ENCODE peak calls at places on chromosomes 4 and X, in seven cellular contexts. One of them, this sample, is unnamed.

GRCh38 chr4:54229631-54230478 is 762 bp downstream of the PDGFRA start:
- DNase-seq in glutamatergic neuron: peak
- DNase-seq in uterus: peak
- DNase-seq in body of pancreas: no peak
- DNase-seq in CD4-positive, alpha-beta T cell: no peak
- DNase-seq in fibroblast of villous mesenchyme: peak
- DNase-seq in left lung: peak
- DNase-seq in this sample: no peak

GRCh38 chr4:184485279-184485678 is 10.9 kb upstream of the IRF2 start:
- DNase-seq in body of pancreas: no peak
- DNase-seq in uterus: no peak
- DNase-seq in fibroblast of villous mesenchyme: no peak
- DNase-seq in glutamatergic neuron: no peak
- DNase-seq in left lung: no peak
- DNase-seq in CD4-positive, alpha-beta T cell: no peak
- DNase-seq in this sample: no peak

GRCh38 chrX:151771726-151772125 is 37.2 kb downstream of the CNGA2 start:
- DNase-seq in fibroblast of villous mesenchyme: no peak
- DNase-seq in body of pancreas: no peak
- DNase-seq in glutamatergic neuron: no peak
- DNase-seq in uterus: no peak
- DNase-seq in CD4-positive, alpha-beta T cell: no peak
- DNase-seq in left lung: no peak
- DNase-seq in this sample: no peak

GRCh38 chr4:40264995-40265909 is 68.4 kb downstream of the RHOH start:
- DNase-seq in left lung: no peak
- DNase-seq in uterus: peak
- DNase-seq in CD4-positive, alpha-beta T cell: no peak
- DNase-seq in body of pancreas: no peak
- DNase-seq in glutamatergic neuron: peak
- DNase-seq in fibroblast of villous mesenchyme: peak
- DNase-seq in this sample: no peak

GRCh38 chrX:41723821-41724220 is at the start of gene GPR82:
- DNase-seq in body of pancreas: no peak
- DNase-seq in uterus: no peak
- DNase-seq in CD4-positive, alpha-beta T cell: no peak
- DNase-seq in glutamatergic neuron: no peak
- DNase-seq in left lung: no peak
- DNase-seq in fibroblast of villous mesenchyme: no peak
- DNase-seq in this sample: no peak

GRCh38 chr4:82774711-82775171 is 23.9 kb downstream of the SCD5 start:
- DNase-seq in left lung: no peak
- DNase-seq in CD4-positive, alpha-beta T cell: no peak
- DNase-seq in fibroblast of villous mesenchyme: no peak
- DNase-seq in uterus: no peak
- DNase-seq in glutamatergic neuron: no peak
- DNase-seq in body of pancreas: no peak
- DNase-seq in this sample: no peak

GRCh38 chr4:88938138-88938537 is 118.8 kb downstream of the FAM13A start:
- DNase-seq in fibroblast of villous mesenchyme: peak
- DNase-seq in CD4-positive, alpha-beta T cell: no peak
- DNase-seq in glutamatergic neuron: no peak
- DNase-seq in body of pancreas: no peak
- DNase-seq in left lung: no peak
- DNase-seq in uterus: no peak
- DNase-seq in this sample: no peak

GRCh38 chr4:7890635-7891393 is 48.8 kb downstream of the AFAP1 start:
- DNase-seq in fibroblast of villous mesenchyme: peak
- DNase-seq in CD4-positive, alpha-beta T cell: no peak
- DNase-seq in uterus: no peak
- DNase-seq in left lung: no peak
- DNase-seq in glutamatergic neuron: no peak
- DNase-seq in body of pancreas: no peak
- DNase-seq in this sample: no peak

GRCh38 chr4:4440333-4441061 is 53.6 kb downstream of the NSG1 start:
- DNase-seq in body of pancreas: no peak
- DNase-seq in fibroblast of villous mesenchyme: no peak
- DNase-seq in uterus: no peak
- DNase-seq in CD4-positive, alpha-beta T cell: no peak
- DNase-seq in left lung: no peak
- DNase-seq in glutamatergic neuron: no peak
- DNase-seq in this sample: no peak

GRCh38 chr4:1711906-1712215 is 258 bp downstream of the SLBP start:
- DNase-seq in uterus: no peak
- DNase-seq in body of pancreas: no peak
- DNase-seq in CD4-positive, alpha-beta T cell: no peak
- DNase-seq in glutamatergic neuron: no peak
- DNase-seq in fibroblast of villous mesenchyme: no peak
- DNase-seq in left lung: no peak
- DNase-seq in this sample: no peak

GRCh38 chrX:132740316-132741123 is 217.9 kb downstream of the HS6ST2 start:
- DNase-seq in uterus: no peak
- DNase-seq in left lung: no peak
- DNase-seq in fibroblast of villous mesenchyme: no peak
- DNase-seq in body of pancreas: no peak
- DNase-seq in glutamatergic neuron: no peak
- DNase-seq in CD4-positive, alpha-beta T cell: no peak
- DNase-seq in this sample: no peak

GRCh38 chrX:32868524-32868895 is 342.8 kb downstream of the DMD start:
- DNase-seq in body of pancreas: no peak
- DNase-seq in fibroblast of villous mesenchyme: no peak
- DNase-seq in glutamatergic neuron: no peak
- DNase-seq in left lung: no peak
- DNase-seq in uterus: no peak
- DNase-seq in CD4-positive, alpha-beta T cell: no peak
- DNase-seq in this sample: no peak

GRCh38 chr4:163107754-163108153 is 58.9 kb downstream of the NAF1 start:
- DNase-seq in fibroblast of villous mesenchyme: peak
- DNase-seq in body of pancreas: no peak
- DNase-seq in left lung: no peak
- DNase-seq in CD4-positive, alpha-beta T cell: no peak
- DNase-seq in glutamatergic neuron: no peak
- DNase-seq in uterus: no peak
- DNase-seq in this sample: no peak

GRCh38 chrX:843306-843705 is 212.7 kb downstream of the SHOX start:
- DNase-seq in left lung: no peak
- DNase-seq in CD4-positive, alpha-beta T cell: no peak
- DNase-seq in fibroblast of villous mesenchyme: no peak
- DNase-seq in body of pancreas: no peak
- DNase-seq in uterus: no peak
- DNase-seq in glutamatergic neuron: no peak
- DNase-seq in this sample: no peak

GRCh38 chrX:129665916-129666644 is 11.3 kb upstream of the APLN start:
- DNase-seq in left lung: no peak
- DNase-seq in body of pancreas: no peak
- DNase-seq in uterus: no peak
- DNase-seq in fibroblast of villous mesenchyme: peak
- DNase-seq in glutamatergic neuron: no peak
- DNase-seq in CD4-positive, alpha-beta T cell: no peak
- DNase-seq in this sample: no peak

GRCh38 chr4:151355155-151355554 is 29.8 kb upstream of the SH3D19 start:
- DNase-seq in uterus: no peak
- DNase-seq in left lung: no peak
- DNase-seq in body of pancreas: no peak
- DNase-seq in fibroblast of villous mesenchyme: no peak
- DNase-seq in CD4-positive, alpha-beta T cell: no peak
- DNase-seq in glutamatergic neuron: no peak
- DNase-seq in this sample: no peak

GRCh38 chr4:151679247-151679646 is 81.6 kb downstream of the GATB start:
- DNase-seq in fibroblast of villous mesenchyme: no peak
- DNase-seq in uterus: no peak
- DNase-seq in glutamatergic neuron: no peak
- DNase-seq in CD4-positive, alpha-beta T cell: no peak
- DNase-seq in left lung: no peak
- DNase-seq in body of pancreas: no peak
- DNase-seq in this sample: no peak

GRCh38 chr4:37664696-37665095 is 21.5 kb downstream of the RELL1 start:
- DNase-seq in glutamatergic neuron: no peak
- DNase-seq in uterus: no peak
- DNase-seq in fibroblast of villous mesenchyme: no peak
- DNase-seq in left lung: no peak
- DNase-seq in CD4-positive, alpha-beta T cell: no peak
- DNase-seq in body of pancreas: no peak
- DNase-seq in this sample: no peak

GRCh38 chrX:56033495-56034180 is 198.5 kb upstream of the KLF8 start:
- DNase-seq in glutamatergic neuron: no peak
- DNase-seq in CD4-positive, alpha-beta T cell: no peak
- DNase-seq in uterus: no peak
- DNase-seq in left lung: no peak
- DNase-seq in body of pancreas: no peak
- DNase-seq in fibroblast of villous mesenchyme: no peak
- DNase-seq in this sample: no peak

GRCh38 chr4:169314906-169315305 is 44.1 kb upstream of the SH3RF1 start:
- DNase-seq in body of pancreas: peak
- DNase-seq in uterus: peak
- DNase-seq in glutamatergic neuron: no peak
- DNase-seq in left lung: peak
- DNase-seq in fibroblast of villous mesenchyme: peak
- DNase-seq in CD4-positive, alpha-beta T cell: no peak
- DNase-seq in this sample: peak

GRCh38 chrX:156005144-156005543 is 7.6 kb downstream of the IL9R start:
- DNase-seq in uterus: no peak
- DNase-seq in glutamatergic neuron: no peak
- DNase-seq in fibroblast of villous mesenchyme: no peak
- DNase-seq in body of pancreas: no peak
- DNase-seq in left lung: no peak
- DNase-seq in CD4-positive, alpha-beta T cell: no peak
- DNase-seq in this sample: no peak
- TF ChIP-seq CTCF in uterus: no peak
- TF ChIP-seq CTCF in glutamatergic neuron: no peak
- TF ChIP-seq CTCF in fibroblast of villous mesenchyme: no peak
- TF ChIP-seq CTCF in body of pancreas: no peak
- TF ChIP-seq CTCF in left lung: no peak
- TF ChIP-seq CTCF in CD4-positive, alpha-beta T cell: no peak
- TF ChIP-seq CTCF in this sample: no peak

GRCh38 chr4:110347805-110348204 is 128.2 kb upstream of the ENPEP start:
- DNase-seq in body of pancreas: no peak
- DNase-seq in uterus: no peak
- DNase-seq in fibroblast of villous mesenchyme: no peak
- DNase-seq in CD4-positive, alpha-beta T cell: no peak
- DNase-seq in glutamatergic neuron: no peak
- DNase-seq in left lung: no peak
- DNase-seq in this sample: no peak

GRCh38 chr4:110348711-110349383 is 127.1 kb upstream of the ENPEP start:
- DNase-seq in glutamatergic neuron: no peak
- DNase-seq in body of pancreas: no peak
- DNase-seq in left lung: no peak
- DNase-seq in uterus: no peak
- DNase-seq in fibroblast of villous mesenchyme: no peak
- DNase-seq in CD4-positive, alpha-beta T cell: no peak
- DNase-seq in this sample: no peak

DNA sequence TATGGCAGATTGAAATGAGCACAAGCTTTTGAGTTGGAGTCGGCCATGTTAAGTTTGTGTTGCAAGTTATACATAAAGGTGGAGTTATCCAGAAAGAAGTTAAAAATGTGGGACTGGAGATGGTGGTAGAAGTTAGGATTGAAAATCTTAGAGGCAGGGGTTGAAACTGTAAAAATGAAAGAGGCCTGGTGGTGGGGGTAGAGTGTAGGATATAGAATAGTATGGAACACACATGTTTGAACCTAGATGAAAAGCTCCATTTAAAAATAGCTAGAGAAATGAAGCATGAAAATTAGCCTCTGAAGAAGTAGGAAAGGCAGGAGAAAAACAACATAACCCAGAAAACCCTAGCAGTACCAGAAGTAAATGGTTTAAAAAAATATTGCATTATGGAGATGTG is 131.8 kb upstream of the ENPEP start:
- DNase-seq in glutamatergic neuron: no peak
- DNase-seq in uterus: no peak
- DNase-seq in CD4-positive, alpha-beta T cell: no peak
- DNase-seq in fibroblast of villous mesenchyme: peak
- DNase-seq in body of pancreas: no peak
- DNase-seq in left lung: no peak
- DNase-seq in this sample: no peak
- TF ChIP-seq CTCF in glutamatergic neuron: peak
- TF ChIP-seq CTCF in uterus: peak
- TF ChIP-seq CTCF in CD4-positive, alpha-beta T cell: no peak
- TF ChIP-seq CTCF in fibroblast of villous mesenchyme: peak
- TF ChIP-seq CTCF in body of pancreas: no peak
- TF ChIP-seq CTCF in left lung: no peak
- TF ChIP-seq CTCF in this sample: peak

DNA sequence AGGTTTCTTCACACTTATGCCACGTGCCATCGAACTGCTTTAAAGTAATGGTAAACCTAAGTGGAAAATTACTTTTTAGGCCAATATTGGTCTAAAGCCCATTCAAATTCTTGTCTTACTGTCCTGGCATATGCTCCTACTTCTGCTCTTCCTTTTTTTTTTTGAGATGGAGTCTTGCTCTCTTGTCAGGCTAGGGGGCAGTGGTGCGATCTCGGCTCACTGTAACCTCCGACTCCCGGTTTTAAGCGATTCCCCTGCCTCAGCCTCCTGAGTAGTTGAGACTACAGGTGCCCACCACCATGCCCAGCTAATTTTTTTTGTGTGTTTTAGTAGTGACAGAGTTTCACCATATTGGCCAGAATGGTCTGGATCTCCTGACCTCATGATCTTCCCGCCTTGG is 129.0 kb upstream of the TECRL start:
- DNase-seq in left lung: no peak
- DNase-seq in glutamatergic neuron: peak
- DNase-seq in fibroblast of villous mesenchyme: no peak
- DNase-seq in uterus: no peak
- DNase-seq in CD4-positive, alpha-beta T cell: no peak
- DNase-seq in body of pancreas: no peak
- DNase-seq in this sample: no peak
- TF ChIP-seq CTCF in left lung: no peak
- TF ChIP-seq CTCF in glutamatergic neuron: peak
- TF ChIP-seq CTCF in fibroblast of villous mesenchyme: no peak
- TF ChIP-seq CTCF in uterus: no peak
- TF ChIP-seq CTCF in CD4-positive, alpha-beta T cell: no peak
- TF ChIP-seq CTCF in body of pancreas: no peak
- TF ChIP-seq CTCF in this sample: no peak

GRCh38 chrX:155967653-155968052 is 29.8 kb upstream of the IL9R start:
- DNase-seq in fibroblast of villous mesenchyme: no peak
- DNase-seq in glutamatergic neuron: no peak
- DNase-seq in uterus: no peak
- DNase-seq in body of pancreas: no peak
- DNase-seq in CD4-positive, alpha-beta T cell: no peak
- DNase-seq in left lung: no peak
- DNase-seq in this sample: no peak

GRCh38 chrX:155962906-155963305 is 34.6 kb upstream of the IL9R start:
- DNase-seq in glutamatergic neuron: no peak
- DNase-seq in body of pancreas: no peak
- DNase-seq in CD4-positive, alpha-beta T cell: no peak
- DNase-seq in left lung: no peak
- DNase-seq in fibroblast of villous mesenchyme: no peak
- DNase-seq in uterus: no peak
- DNase-seq in this sample: no peak

GRCh38 chrX:155968106-155968714 is 29.3 kb upstream of the IL9R start:
- DNase-seq in left lung: no peak
- DNase-seq in fibroblast of villous mesenchyme: no peak
- DNase-seq in body of pancreas: no peak
- DNase-seq in uterus: no peak
- DNase-seq in CD4-positive, alpha-beta T cell: no peak
- DNase-seq in glutamatergic neuron: no peak
- DNase-seq in this sample: no peak

DNA sequence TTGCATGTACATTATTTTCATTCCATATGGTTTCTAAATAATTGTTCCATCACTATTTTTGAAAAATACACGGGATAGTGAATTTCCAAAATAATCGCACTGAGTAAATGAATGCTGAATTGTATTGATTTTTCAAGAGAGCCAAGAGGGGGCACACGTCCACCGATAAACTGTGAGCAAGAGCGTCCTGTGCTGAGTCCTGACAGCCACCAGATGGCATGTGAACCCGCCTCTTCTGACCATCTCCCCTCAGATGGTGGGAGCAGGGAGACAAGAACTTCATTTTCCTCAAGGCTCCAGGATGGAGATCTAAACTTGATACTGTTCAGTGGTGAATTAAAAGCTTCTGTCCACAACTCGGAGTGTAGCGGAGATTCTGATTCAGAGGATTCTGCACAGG is 30.6 kb upstream of the IL9R start:
- DNase-seq in CD4-positive, alpha-beta T cell: no peak
- DNase-seq in fibroblast of villous mesenchyme: peak
- DNase-seq in glutamatergic neuron: peak
- DNase-seq in left lung: no peak
- DNase-seq in body of pancreas: no peak
- DNase-seq in uterus: no peak
- DNase-seq in this sample: no peak
- TF ChIP-seq CTCF in CD4-positive, alpha-beta T cell: peak
- TF ChIP-seq CTCF in fibroblast of villous mesenchyme: peak
- TF ChIP-seq CTCF in glutamatergic neuron: no peak
- TF ChIP-seq CTCF in left lung: no peak
- TF ChIP-seq CTCF in body of pancreas: no peak
- TF ChIP-seq CTCF in uterus: no peak
- TF ChIP-seq CTCF in this sample: no peak

This sample was measured in right atrium auricular region.